ENCODE peak calls at places on chromosomes 11 and 22, in nine cellular contexts. A is gastrocnemius medialis; K is psoas muscle; P is CD8-positive, alpha-beta T cell; T is body of pancreas; I is OCI-LY7; W is esophagus squamous epithelium; R is tibial nerve; O is A549. L is an unnamed sample.

GRCh38 chr22:17501679-17502285 is 61.5 kb upstream of the SLC25A18 start:
- DNase-seq in W (no peak), R (peak; percentile 63), P (no peak), I (peak; percentile 85), O (peak; percentile 67), K (no peak), T (peak; percentile 17), A (no peak), L (peak; percentile 40)

GRCh38 chr11:8219257-8220021 is 44.2 kb downstream of the LMO1 start:
- DNase-seq in I (peak; percentile 37), P (no peak), W (no peak), A (no peak), T (peak; percentile 62), K (no peak), R (peak; percentile 21), O (peak; percentile 70), L (no peak)

GRCh38 chr11:3849297-3849874 is 6.1 kb upstream of the STIM1 start:
- DNase-seq in O (peak; percentile 49), R (peak; percentile 78), A (no peak), W (no peak), I (peak; percentile 69), P (peak; percentile 52), K (no peak), T (peak; percentile 37), L (no peak)

GRCh38 chr11:110430267-110431211 is 791 bp downstream of the FDX1 start:
- DNase-seq in R (no peak), A (peak; percentile 28), P (peak; percentile 46), T (peak; percentile 54), O (no peak), K (no peak), I (peak; percentile 45), W (no peak), L (no peak)

GRCh38 chr11:83112886-83113285 is 41.2 kb upstream of the RAB30 start:
- DNase-seq in R (no peak), I (no peak), W (no peak), P (no peak), T (no peak), O (no peak), A (no peak), K (no peak), L (no peak)

GRCh38 chr22:40342521-40342920 is 3.8 kb upstream of the ADSL start:
- DNase-seq in P (no peak), R (no peak), A (no peak), I (no peak), K (no peak), T (no peak), O (no peak), W (no peak), L (no peak)

GRCh38 chr11:64524534-64525042 is 66.4 kb upstream of the SLC22A12 start:
- DNase-seq in W (no peak), A (no peak), K (no peak), R (no peak), O (no peak), T (no peak), I (no peak), P (no peak), L (no peak)

GRCh38 chr11:19962795-19963163 is 197.5 kb downstream of the DBX1 start:
- DNase-seq in R (no peak), T (no peak), P (no peak), I (no peak), W (no peak), A (no peak), O (no peak), K (no peak), L (no peak)

GRCh38 chr22:46058591-46059519 is 81.9 kb upstream of the WNT7B start:
- DNase-seq in T (peak; percentile 16), I (no peak), R (no peak), O (no peak), W (no peak), A (peak; percentile 34), P (no peak), K (peak; percentile 56), L (peak; percentile 46)

GRCh38 chr11:31977343-31977742 is 113.5 kb upstream of the RCN1 start:
- DNase-seq in K (no peak), A (no peak), P (no peak), R (no peak), W (no peak), T (no peak), I (no peak), O (no peak), L (no peak)

GRCh38 chr11:120224872-120225371 is 14.1 kb downstream of the OAF start:
- DNase-seq in I (peak; percentile 39), T (no peak), R (no peak), P (no peak), W (no peak), O (no peak), K (peak; percentile 66), A (no peak), L (no peak)

GRCh38 chr11:129732926-129733325 is 82.7 kb upstream of the TMEM45B start:
- DNase-seq in T (no peak), I (no peak), O (no peak), K (no peak), P (no peak), A (no peak), R (no peak), W (no peak), L (no peak)

DNA sequence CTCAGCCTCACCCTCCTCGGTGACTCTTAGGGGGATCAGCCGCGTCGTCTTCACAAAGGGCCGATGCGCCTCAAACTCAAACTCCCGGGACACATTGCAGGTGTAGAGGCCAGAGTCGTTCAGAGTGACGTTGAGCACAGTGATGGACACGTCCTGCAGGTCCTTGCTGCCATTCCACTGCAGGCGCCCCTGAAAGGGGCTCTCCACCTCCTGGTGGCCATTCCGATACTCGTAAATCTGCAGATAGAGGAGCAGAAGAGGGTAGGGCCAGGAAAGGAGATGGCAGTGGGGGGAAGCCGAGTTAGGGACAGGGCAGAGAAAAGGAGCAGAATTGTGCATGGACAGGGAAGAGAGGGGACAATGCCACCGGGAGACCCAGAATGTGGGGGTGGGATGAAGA is 12.0 kb downstream of the SCN3B start:
- DNase-seq in W (no peak), K (no peak), A (no peak), T (no peak), P (no peak), R (no peak), O (no peak), I (no peak), L (no peak)
- TF ChIP-seq CTCF in W (no peak), K (no peak), A (no peak), T (no peak), P (no peak), R (no peak), O (no peak), I (no peak), L (no peak)

GRCh38 chr11:69703711-69704507 is at the start of gene FGF19:
- DNase-seq in O (no peak), I (no peak), R (no peak), T (no peak), P (no peak), A (no peak), K (no peak), W (no peak), L (no peak)

GRCh38 chr11:69707156-69707555 is 3.3 kb upstream of the FGF19 start:
- DNase-seq in I (peak; percentile 22), O (no peak), T (no peak), R (no peak), P (no peak), W (no peak), K (no peak), A (no peak), L (no peak)

GRCh38 chr11:69704508-69705245 is 855 bp upstream of the FGF19 start:
- DNase-seq in K (no peak), O (peak; percentile 46), W (no peak), P (no peak), T (no peak), I (no peak), A (no peak), R (no peak), L (no peak)

GRCh38 chr11:69705246-69705856 is 1.5 kb upstream of the FGF19 start:
- DNase-seq in I (no peak), K (no peak), R (no peak), O (no peak), A (no peak), T (no peak), P (no peak), W (no peak), L (no peak)

GRCh38 chr11:69705901-69706787 is 2.3 kb upstream of the FGF19 start:
- DNase-seq in R (no peak), K (no peak), O (no peak), T (no peak), W (no peak), A (no peak), P (no peak), I (no peak), L (no peak)
- H3K4me3 ChIP-seq in R (no peak overlapping the region), K (no peak overlapping the region), O (no peak overlapping the region), T (no peak overlapping the region), W (no peak overlapping the region), A (no peak overlapping the region), P (no peak overlapping the region), I (peak overlapping the region; percentile 39), L (no peak overlapping the region)

DNA sequence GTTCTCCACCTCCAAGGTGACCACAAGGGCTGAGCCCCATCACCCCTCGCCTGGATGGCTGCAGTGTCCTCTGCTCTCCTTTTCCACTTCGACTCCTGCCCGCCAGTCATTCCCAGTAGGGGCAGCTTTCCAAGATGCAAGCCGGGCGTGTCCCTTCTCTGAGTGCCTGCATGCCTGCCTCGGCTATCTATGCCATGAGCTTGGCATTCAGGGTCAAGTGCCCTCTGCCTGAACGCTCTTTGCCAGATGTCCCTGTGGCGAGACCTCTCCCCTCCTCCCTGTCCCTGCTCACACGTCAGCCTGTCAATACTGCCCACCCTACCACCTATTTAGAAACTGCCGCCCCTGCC is 16.9 kb downstream of the FADS3 start:
- DNase-seq in A (peak; percentile 43), P (no peak), R (no peak), O (no peak), I (no peak), K (no peak), W (no peak), T (no peak), L (no peak)
- H3K27ac ChIP-seq in A (no peak overlapping the region), P (no peak overlapping the region), R (no peak overlapping the region), O (peak overlapping the region; percentile 59), I (no peak overlapping the region), K (no peak overlapping the region), W (no peak overlapping the region), T (no peak overlapping the region), L (no peak overlapping the region)

GRCh38 chr11:75656044-75656726 is 12.7 kb downstream of the MAP6 start:
- DNase-seq in I (no peak), K (no peak), T (no peak), P (no peak), R (no peak), O (no peak), A (no peak), W (no peak), L (no peak)
- TF ChIP-seq CTCF in I (no peak), K (no peak), T (no peak), P (no peak), R (no peak), O (no peak), A (no peak), W (no peak), L (no peak)

DNA sequence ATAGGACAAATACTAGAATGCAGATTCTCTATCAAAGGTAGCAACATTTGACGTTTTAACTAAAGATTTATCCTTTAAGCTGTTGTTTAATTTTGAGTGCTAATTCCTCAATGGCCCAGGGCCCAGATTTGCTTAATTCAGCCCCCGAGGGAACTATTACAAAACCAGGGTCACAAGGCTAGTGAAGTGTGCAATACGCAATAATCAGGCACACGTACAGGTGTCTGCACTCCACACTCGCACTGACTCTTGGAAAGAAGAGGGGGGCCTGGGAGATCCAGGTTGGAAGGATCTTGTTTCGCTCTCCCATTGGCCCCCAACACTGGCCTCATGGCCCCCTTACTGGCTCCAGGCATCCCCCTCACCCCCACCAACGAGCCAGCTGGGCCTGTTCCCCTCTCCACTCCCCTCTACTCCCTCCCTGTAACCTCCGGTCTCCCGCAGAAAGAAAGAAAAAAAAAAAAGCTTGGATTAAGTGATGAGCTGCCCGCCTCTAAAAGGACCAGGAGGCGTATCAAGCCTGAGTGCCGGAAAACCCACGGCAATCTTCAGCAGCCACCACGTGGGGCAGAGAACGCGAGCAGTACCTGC is 2.2 kb upstream of the KIRREL3 start:
- DNase-seq in T (no peak), R (no peak), P (no peak), W (no peak), I (no peak), A (no peak), O (no peak), K (no peak), L (no peak)
- H3K4me3 ChIP-seq in T (no peak overlapping the region), R (no peak overlapping the region), P (no peak overlapping the region), W (no peak overlapping the region), I (no peak overlapping the region), A (no peak overlapping the region), O (peak overlapping the region; percentile 41), K (no peak overlapping the region), L (peak overlapping the region; percentile 54)

L was measured in dorsolateral prefrontal cortex.